ENCODE peak calls at places on chromosomes 16 and 17, in five cellular contexts. J is CD4-positive, alpha-beta T cell; C is adrenal gland; V is AG04450; Z is brain microvascular endothelial cell. G is an unnamed sample.

GRCh38 chr17:27873211-27873610 is 20.0 kb downstream of the LYRM9 start:
- DNase-seq in V (no peak), J (no peak), C (no peak), Z (no peak), G (no peak)

GRCh38 chr16:1141716-1142115 is 11.2 kb upstream of the CACNA1H start:
- DNase-seq in J (no peak), V (no peak), Z (no peak), C (no peak), G (no peak)

GRCh38 chr16:56279132-56279531 is 87.8 kb downstream of the GNAO1 start:
- DNase-seq in Z (no peak), V (no peak), C (no peak), J (peak; percentile 7), G (no peak)

GRCh38 chr16:56303066-56303705 is 111.9 kb downstream of the GNAO1 start:
- DNase-seq in V (no peak), Z (no peak), J (no peak), C (no peak), G (no peak)

GRCh38 chr17:11944587-11944986 is 52.7 kb downstream of the ZNF18 start:
- DNase-seq in J (no peak), Z (no peak), V (no peak), C (no peak), G (no peak)

GRCh38 chr17:49691086-49691676 is 13.3 kb upstream of the SPOP start:
- DNase-seq in Z (peak; percentile 75), C (no peak), V (no peak), J (no peak), G (no peak)

GRCh38 chr17:2954898-2955445 is 108.4 kb downstream of the OR1D5 start:
- DNase-seq in V (peak; percentile 89), J (no peak), C (peak; percentile 5), Z (peak; percentile 97), G (no peak)

GRCh38 chr17:44911133-44912001 is 3.9 kb downstream of the GFAP start:
- DNase-seq in Z (peak; percentile 35), C (peak; percentile 83), V (no peak), J (peak; percentile 35), G (peak; percentile 27)

GRCh38 chr16:85055503-85056210 is 28.1 kb downstream of the KIAA0513 start:
- DNase-seq in V (no peak), J (peak; percentile 33), Z (peak; percentile 62), C (peak; percentile 58), G (no peak)

GRCh38 chr16:58638148-58639036 is 8.8 kb upstream of the CNOT1 start:
- DNase-seq in V (peak; percentile 83), C (peak; percentile 80), J (no peak), Z (peak; percentile 66), G (no peak)

GRCh38 chr17:40095944-40096791 is 4.2 kb downstream of the NR1D1 start:
- DNase-seq in J (peak; percentile 54), C (peak; percentile 55), V (no peak), Z (no peak), G (peak; percentile 58)

GRCh38 chr17:79842136-79842655 is 3.0 kb upstream of the CBX4 start:
- DNase-seq in V (no peak), J (no peak), Z (no peak), C (no peak), G (no peak)

GRCh38 chr17:82372591-82373452 is 1.3 kb downstream of the UTS2R start:
- DNase-seq in J (no peak), Z (no peak), V (no peak), C (no peak), G (no peak)

GRCh38 chr17:41415833-41416335 is 8.5 kb downstream of the KRT37 start:
- DNase-seq in J (no peak), C (peak; percentile 69), Z (peak; percentile 23), V (no peak), G (no peak)

GRCh38 chr17:68613739-68614298 is 12.7 kb upstream of the FAM20A start:
- DNase-seq in J (no peak), V (no peak), C (peak; percentile 62), Z (peak; percentile 16), G (no peak)

GRCh38 chr17:37839196-37839978 is 84.8 kb upstream of the TBC1D3K start:
- DNase-seq in Z (no peak), C (no peak), V (no peak), J (no peak), G (no peak)

GRCh38 chr17:17140590-17140980 is 65.5 kb downstream of the PLD6 start:
- DNase-seq in Z (peak; percentile 78), J (no peak), C (peak; percentile 45), V (peak; percentile 34), G (no peak)

GRCh38 chr17:72535346-72535745 is 414.5 kb downstream of the SOX9 start:
- DNase-seq in C (no peak), V (no peak), Z (no peak), J (no peak), G (no peak)

GRCh38 chr16:31354394-31355291 is at the start of gene ITGAX:
- DNase-seq in C (peak; percentile 54), J (no peak), V (no peak), Z (peak; percentile 45), G (peak; percentile 42)

GRCh38 chr16:14097182-14097951 is 26.2 kb downstream of the MRTFB start:
- DNase-seq in Z (no peak), C (no peak), V (no peak), J (no peak), G (no peak)

GRCh38 chr17:58560511-58560910 is 46.1 kb upstream of the MTMR4 start:
- DNase-seq in Z (no peak), J (no peak), V (no peak), C (no peak), G (no peak)

GRCh38 chr17:71846561-71846960 is 274.3 kb upstream of the SOX9 start:
- DNase-seq in Z (no peak), V (no peak), J (no peak), C (no peak), G (no peak)

GRCh38 chr17:11598274-11599221 is at the start of gene DNAH9:
- DNase-seq in V (no peak), J (no peak), Z (peak; percentile 59), C (peak; percentile 99), G (no peak)

GRCh38 chr16:49484454-49484853 is 110.8 kb downstream of the C16orf78 start:
- DNase-seq in C (peak; percentile 66), Z (no peak), J (no peak), V (no peak), G (no peak)

GRCh38 chr17:79981661-79982101 is 54.0 kb downstream of the TBC1D16 start:
- DNase-seq in V (no peak), C (peak; percentile 18), Z (no peak), J (no peak), G (no peak)

GRCh38 chr17:73311428-73311780 is 397 bp downstream of the CDC42EP4 start:
- DNase-seq in J (peak; percentile 3), Z (no peak), V (no peak), C (no peak), G (peak; percentile 30)

GRCh38 chr17:64534187-64534586 is 27.4 kb downstream of the CEP95 start:
- DNase-seq in J (no peak), C (no peak), V (no peak), Z (no peak), G (no peak)
- TF ChIP-seq CTCF in J (no peak), C (no peak), V (peak; percentile 4), Z (peak; percentile 50), G (no peak)

GRCh38 chr17:35577826-35578194 is 561 bp downstream of the PEX12 start:
- DNase-seq in V (no peak), J (no peak), C (no peak), Z (peak; percentile 11), G (no peak)

GRCh38 chr17:35578929-35579448 is 618 bp upstream of the PEX12 start:
- DNase-seq in C (no peak), Z (no peak), J (no peak), V (no peak), G (no peak)

GRCh38 chr17:35575759-35576158 is 2.6 kb downstream of the PEX12 start:
- DNase-seq in V (no peak), C (no peak), Z (no peak), J (no peak), G (no peak)

DNA sequence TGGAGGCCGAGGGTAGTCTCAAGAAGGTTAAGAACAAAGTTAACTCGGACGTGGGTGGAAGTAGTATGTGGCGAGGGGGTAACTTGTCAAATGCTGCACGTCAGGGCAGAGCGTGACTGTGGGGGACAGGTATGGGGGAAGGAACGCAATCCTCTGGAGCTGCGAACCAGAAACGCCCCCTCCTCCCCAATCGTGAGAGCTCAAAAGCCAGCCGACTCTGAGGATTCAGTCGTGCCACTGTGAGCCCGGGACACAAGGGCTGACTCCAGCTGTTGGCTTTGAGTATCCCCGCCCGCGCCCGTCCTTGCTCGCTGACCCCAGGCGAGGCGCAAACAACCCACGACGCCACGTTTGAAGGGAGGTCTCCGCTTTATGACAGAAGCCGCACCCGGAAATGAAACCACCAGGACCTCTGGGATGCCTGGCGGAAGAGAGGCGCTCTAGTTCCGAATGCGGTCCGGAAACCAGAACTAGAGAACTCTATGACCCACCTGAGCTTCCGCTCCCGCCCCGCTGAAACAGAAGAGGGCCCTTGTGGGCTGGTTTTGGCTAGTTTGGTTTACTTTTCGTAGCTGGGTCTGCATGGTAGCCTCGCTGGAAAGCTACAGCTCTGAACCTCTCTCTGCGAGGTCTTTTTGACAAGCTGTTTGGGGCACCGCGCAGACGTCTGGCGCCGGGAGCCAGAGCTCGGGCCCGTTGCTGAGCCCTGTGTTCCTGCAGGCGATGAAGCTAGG is at the start of gene PEX12:
- DNase-seq in Z (peak; percentile 81), C (peak; percentile 91), V (no peak), J (peak; percentile 77), G (peak; percentile 71)
- TF ChIP-seq CTCF in Z (no peak), C (no peak), V (no peak), J (no peak), G (no peak)

GRCh38 chr16:88534731-88535141 is 35.5 kb upstream of the ZC3H18 start:
- DNase-seq in Z (peak; percentile 13), J (peak; percentile 24), C (peak; percentile 68), V (no peak), G (peak; percentile 43)
- TF ChIP-seq CTCF in Z (peak; percentile 19), J (no peak), C (no peak), V (no peak), G (no peak)

DNA sequence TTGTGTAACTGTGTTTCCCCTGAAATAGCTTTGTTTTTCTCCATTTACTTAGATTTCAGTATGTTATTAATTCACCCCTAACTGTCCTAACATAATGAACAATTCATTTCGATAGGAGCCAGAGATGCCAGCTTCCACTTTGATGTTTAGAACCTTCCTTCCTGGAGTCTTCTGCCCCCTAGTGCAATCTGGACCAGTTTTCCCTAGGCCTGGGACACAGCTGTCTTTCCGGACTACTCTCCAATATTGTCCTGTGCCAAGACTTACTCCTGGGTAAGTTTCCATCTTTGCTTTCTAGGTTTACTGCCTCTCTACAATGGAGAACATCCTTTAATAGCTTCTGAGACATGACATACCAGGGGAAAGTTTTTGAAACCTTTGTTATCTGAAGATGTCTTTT is 12.8 kb downstream of the RECQL5 start:
- DNase-seq in Z (no peak), V (no peak), C (no peak), J (no peak), G (no peak)
- TF ChIP-seq CTCF in Z (no peak), V (peak; percentile 26), C (no peak), J (no peak), G (no peak)